ENCODE peak calls at places on chromosomes 5 and 9, in nine cellular contexts. W, X, U, B, L, G, N, E and R are unnamed samples.

GRCh38 chr5:72383280-72384205 is 63.4 kb downstream of the PTCD2 start:
- DNase-seq in W (peak), X (no peak), U (no peak), B (no peak), L (no peak), G (no peak), N (no peak), E (peak), R (no peak)

GRCh38 chr5:115774684-115775083 is 41.8 kb downstream of the CDO1 start:
- DNase-seq in W (no peak), X (no peak), U (no peak), B (no peak), L (no peak), G (no peak), N (no peak), E (no peak), R (no peak)

GRCh38 chr5:51810592-51810991 is 427.3 kb downstream of the ISL1 start:
- DNase-seq in W (no peak), X (no peak), U (peak), B (no peak), L (peak), G (no peak), N (no peak), E (no peak), R (peak)

GRCh38 chr9:14441976-14442651 is 128.2 kb upstream of the NFIB start:
- DNase-seq in W (peak), X (no peak), U (no peak), B (peak), L (no peak), G (no peak), N (peak), E (peak), R (no peak)

GRCh38 chr9:89154651-89155336 is 23.8 kb downstream of the SHC3 start:
- DNase-seq in W (peak), X (no peak), U (no peak), B (peak), L (peak), G (no peak), N (no peak), E (peak), R (no peak)

GRCh38 chr5:68476854-68477253 is 261.3 kb downstream of the PIK3R1 start:
- DNase-seq in W (peak), X (no peak), U (no peak), B (no peak), L (no peak), G (no peak), N (peak), E (no peak), R (no peak)

GRCh38 chr9:115118471-115119156 is 657 bp upstream of the TNC start:
- DNase-seq in W (peak), X (peak), U (no peak), B (peak), L (peak), G (no peak), N (peak), E (peak), R (no peak)

GRCh38 chr5:148666353-148666752 is 12.0 kb upstream of the HTR4 start:
- DNase-seq in W (no peak), X (no peak), U (no peak), B (peak), L (no peak), G (no peak), N (no peak), E (no peak), R (no peak)

GRCh38 chr5:132831095-132831860 is 831 bp upstream of the SHROOM1 start:
- DNase-seq in W (no peak), X (no peak), U (no peak), B (no peak), L (no peak), G (no peak), N (no peak), E (no peak), R (no peak)

GRCh38 chr5:150303660-150304411 is 1.1 kb upstream of the ARSI start:
- DNase-seq in W (no peak), X (no peak), U (no peak), B (peak), L (no peak), G (no peak), N (no peak), E (no peak), R (no peak)

GRCh38 chr5:166648736-166649135 is 1642.7 kb upstream of the WWC1 start:
- DNase-seq in W (no peak), X (no peak), U (no peak), B (peak), L (no peak), G (no peak), N (no peak), E (no peak), R (no peak)

GRCh38 chr9:13186774-13187173 is 92.7 kb downstream of the MPDZ start:
- DNase-seq in W (no peak), X (no peak), U (no peak), B (no peak), L (no peak), G (no peak), N (no peak), E (no peak), R (no peak)

GRCh38 chr9:36486933-36487481 is 85.7 kb upstream of the MELK start:
- DNase-seq in W (peak), X (peak), U (no peak), B (peak), L (peak), G (peak), N (peak), E (no peak), R (no peak)

GRCh38 chr9:130940023-130940549 is 1.0 kb upstream of the FIBCD1 start:
- DNase-seq in W (no peak), X (no peak), U (no peak), B (no peak), L (no peak), G (no peak), N (peak), E (no peak), R (no peak)

GRCh38 chr5:17132444-17133083 is 84.9 kb upstream of the BASP1 start:
- DNase-seq in W (peak), X (no peak), U (no peak), B (peak), L (no peak), G (no peak), N (no peak), E (peak), R (peak)

GRCh38 chr9:120436937-120437592 is 142.9 kb downstream of the CDK5RAP2 start:
- DNase-seq in W (no peak), X (peak), U (no peak), B (peak), L (no peak), G (no peak), N (no peak), E (no peak), R (no peak)

GRCh38 chr9:111038336-111039202 is at the start of gene LPAR1:
- DNase-seq in W (peak), X (peak), U (no peak), B (peak), L (peak), G (no peak), N (peak), E (peak), R (no peak)

GRCh38 chr5:27682600-27682999 is 644.2 kb upstream of the CDH9 start:
- DNase-seq in W (peak), X (no peak), U (no peak), B (peak), L (peak), G (no peak), N (peak), E (no peak), R (no peak)
- TF ChIP-seq CTCF in W (peak), X (no peak), U (peak), B (peak), L (no peak), G (no peak), N (no peak), E (no peak), R (peak)

GRCh38 chr5:143968071-143968878 is 156.3 kb downstream of the HMHB1 start:
- DNase-seq in W (peak), X (no peak), U (peak), B (peak), L (peak), G (no peak), N (no peak), E (peak), R (peak)
- TF ChIP-seq CTCF in W (peak), X (peak), U (peak), B (peak), L (peak), G (no peak), N (no peak), E (peak), R (peak)

DNA sequence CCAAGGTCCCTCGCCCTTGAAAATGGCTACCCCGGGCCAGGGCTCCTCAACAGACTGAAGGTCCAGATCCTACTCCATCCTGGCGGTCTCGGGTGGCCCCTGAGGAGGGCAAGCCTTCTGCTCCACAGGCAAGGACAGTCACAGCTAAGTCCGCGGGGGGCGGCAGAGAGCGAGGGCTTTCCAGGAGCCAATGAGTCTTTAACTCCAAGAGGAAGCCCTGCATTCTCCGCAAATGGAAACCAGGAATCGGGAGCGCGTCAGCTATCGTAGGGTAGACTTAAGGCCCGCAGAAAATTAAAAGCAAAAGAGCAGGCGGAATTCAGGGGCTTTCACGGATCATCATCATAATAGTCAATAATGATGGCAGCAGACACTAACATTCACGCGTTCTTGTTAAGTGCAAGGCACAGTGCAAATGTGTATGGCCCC is 87.8 kb upstream of the TNFAIP8 start:
- DNase-seq in W (peak), X (peak), U (peak), B (peak), L (peak), G (peak), N (peak), E (peak), R (peak)
- TF ChIP-seq CTCF in W (no peak), X (peak), U (peak), B (peak), L (peak), G (peak), N (no peak), E (peak), R (peak)

DNA sequence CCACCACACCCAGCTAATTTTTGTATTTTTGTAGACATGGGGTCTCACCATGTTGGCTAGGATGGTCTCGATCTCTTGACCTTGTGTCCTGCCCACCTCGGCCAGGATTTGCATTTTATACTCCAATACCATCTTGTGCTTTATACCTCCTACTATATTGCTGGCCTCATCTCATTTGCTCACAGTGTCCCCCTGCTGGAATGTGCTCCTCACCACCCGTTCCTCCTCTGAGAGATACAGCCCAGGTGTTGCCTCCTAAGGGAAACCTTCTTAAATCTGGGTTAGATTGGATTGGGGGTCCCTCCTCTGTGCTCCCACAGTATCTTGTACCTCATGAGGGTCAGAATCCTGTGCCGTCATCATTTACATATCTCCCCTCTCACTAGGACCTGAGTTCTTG is 131.7 kb downstream of the PAPPA start:
- DNase-seq in W (no peak), X (no peak), U (no peak), B (no peak), L (no peak), G (no peak), N (peak), E (no peak), R (no peak)
- TF ChIP-seq CTCF in W (no peak), X (no peak), U (no peak), B (peak), L (peak), G (no peak), N (no peak), E (no peak), R (peak)

DNA sequence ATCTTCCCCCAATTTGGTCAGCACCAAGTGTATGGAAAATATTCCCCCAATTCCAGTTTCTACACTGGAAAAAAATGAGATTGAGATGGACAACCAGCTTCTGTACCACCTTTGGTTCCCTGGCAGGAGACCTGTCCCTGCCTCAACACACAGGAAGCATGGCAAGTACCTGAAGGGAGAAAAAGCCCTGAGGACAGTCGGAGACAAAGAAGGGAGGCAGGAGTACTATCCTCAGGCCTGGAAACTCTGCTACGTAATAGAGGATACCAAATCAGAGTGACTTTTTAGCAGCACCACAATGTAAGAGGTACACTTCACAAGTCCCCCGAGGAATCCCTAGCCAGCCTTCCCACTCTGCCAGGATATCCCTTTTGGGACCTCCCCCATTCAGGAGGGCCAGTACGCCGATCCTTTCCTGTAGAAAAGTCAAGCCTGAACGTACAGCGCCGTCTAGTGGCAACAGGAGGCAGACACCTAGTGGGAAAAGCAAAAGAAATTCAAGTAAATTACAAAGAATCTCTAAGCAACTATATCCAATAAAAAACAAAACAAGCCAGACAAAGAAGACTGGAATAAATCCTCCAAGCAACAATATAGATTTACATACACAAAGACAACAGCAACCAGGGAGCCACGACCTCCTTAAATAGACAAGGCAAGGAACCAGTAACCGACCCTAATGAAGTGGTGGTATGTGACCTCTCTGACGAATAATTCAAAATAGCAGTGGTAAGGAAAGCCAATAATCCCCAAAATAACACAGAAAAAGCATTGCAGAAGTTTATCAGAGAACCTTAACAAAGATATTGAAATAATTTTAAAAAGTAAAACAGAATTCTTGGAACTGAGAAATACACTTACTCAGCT is 63.3 kb upstream of the SLCO6A1 start:
- DNase-seq in W (peak), X (no peak), U (no peak), B (peak), L (peak), G (no peak), N (peak), E (peak), R (no peak)
- TF ChIP-seq CTCF in W (peak), X (peak), U (peak), B (peak), L (peak), G (peak), N (peak), E (peak), R (peak)